ENCODE peak calls at places on chromosomes 1 and 21, in seven cellular contexts. I is stimulated activated CD8-positive, alpha-beta memory T cell treated with anti-CD3 and anti-CD28 coated beads, Interleukin-4, amount 100 ng/mL, for 1 hour; B is HTR-8/SVneo; Z is anterior cingulate cortex; S is SW 1271; F is activated CD4-positive, alpha-beta T cell treated with anti-CD3 and anti-CD28 coated beads, Interleukin-2, amount 10 ng/mL, durations not matched to agents 7 days and 5 days; R is A172. W is an unnamed sample.

GRCh38 chr1:157073944-157074685 is 25.5 kb downstream of the ETV3L start:
- DNase-seq in I (no peak), B (no peak), Z (peak), S (no peak), F (peak), R (no peak), W (peak)

GRCh38 chr1:26828352-26829093 is 2.0 kb downstream of the ZDHHC18 start:
- DNase-seq in I (no peak), B (no peak), Z (peak), S (no peak), F (no peak), R (no peak), W (no peak)

GRCh38 chr1:201468844-201469644 is at the start of gene PHLDA3:
- DNase-seq in I (no peak), B (peak), Z (peak), S (no peak), F (peak), R (peak), W (peak)

GRCh38 chr1:203422656-203423055 is 53.0 kb upstream of the PRELP start:
- DNase-seq in I (no peak), B (no peak), Z (no peak), S (no peak), F (no peak), R (peak), W (no peak)

GRCh38 chr21:35995522-35996088 is 64.7 kb downstream of the SETD4 start:
- DNase-seq in I (no peak), B (no peak), Z (no peak), S (no peak), F (no peak), R (no peak), W (no peak)

GRCh38 chr1:240417317-240417716 is 194.6 kb downstream of the GREM2 start:
- DNase-seq in I (no peak), B (no peak), Z (no peak), S (no peak), F (no peak), R (peak), W (no peak)

GRCh38 chr1:2859881-2860430 is 58.5 kb upstream of the TTC34 start:
- DNase-seq in I (no peak), B (no peak), Z (no peak), S (no peak), F (no peak), R (no peak), W (no peak)

GRCh38 chr1:41418868-41419583 is 57.8 kb downstream of the FOXO6 start:
- DNase-seq in I (no peak), B (peak), Z (no peak), S (peak), F (no peak), R (peak), W (peak)

GRCh38 chr21:33112670-33113596 is 43.0 kb downstream of the OLIG1 start:
- DNase-seq in I (no peak), B (no peak), Z (no peak), S (no peak), F (no peak), R (no peak), W (no peak)

GRCh38 chr1:110880708-110881374 is 7.9 kb downstream of the CD53 start:
- DNase-seq in I (no peak), B (no peak), Z (no peak), S (no peak), F (peak), R (no peak), W (no peak)

GRCh38 chr1:15724949-15725880 is 10.8 kb upstream of the SLC25A34 start:
- DNase-seq in I (no peak), B (no peak), Z (no peak), S (no peak), F (no peak), R (no peak), W (no peak)

GRCh38 chr1:67690018-67690363 is 5.0 kb downstream of the GADD45A start:
- DNase-seq in I (no peak), B (no peak), Z (no peak), S (no peak), F (no peak), R (no peak), W (no peak)

GRCh38 chr1:154609398-154610380 is 1.7 kb upstream of the ADAR start:
- DNase-seq in I (no peak), B (no peak), Z (no peak), S (no peak), F (peak), R (peak), W (no peak)

GRCh38 chr21:45981641-45982255 is at the start of gene COL6A1:
- DNase-seq in I (no peak), B (peak), Z (peak), S (no peak), F (no peak), R (peak), W (no peak)

GRCh38 chr1:11143907-11144306 is 44.2 kb upstream of the EXOSC10 start:
- DNase-seq in I (no peak), B (no peak), Z (no peak), S (no peak), F (no peak), R (no peak), W (no peak)

GRCh38 chr1:2588661-2589330 is 2.2 kb downstream of the PRXL2B start:
- DNase-seq in I (no peak), B (no peak), Z (no peak), S (no peak), F (no peak), R (no peak), W (no peak)

GRCh38 chr1:156703741-156704140 is 1.6 kb downstream of the CRABP2 start:
- DNase-seq in I (no peak), B (no peak), Z (no peak), S (no peak), F (no peak), R (no peak), W (no peak)

GRCh38 chr1:22717038-22717758 is 6.6 kb downstream of the EPHB2 start:
- DNase-seq in I (no peak), B (no peak), Z (no peak), S (no peak), F (no peak), R (no peak), W (no peak)

GRCh38 chr1:56216173-56216572 is 363.2 kb downstream of the PLPP3 start:
- DNase-seq in I (no peak), B (no peak), Z (peak), S (no peak), F (no peak), R (no peak), W (no peak)

GRCh38 chr1:22531251-22531650 is 32.0 kb upstream of the EPHA8 start:
- DNase-seq in I (no peak), B (no peak), Z (no peak), S (no peak), F (no peak), R (no peak), W (no peak)

GRCh38 chr1:248622491-248623106 is 12.3 kb downstream of the OR2T11 start:
- DNase-seq in I (no peak), B (peak), Z (no peak), S (peak), F (peak), R (peak), W (no peak)

W was measured in tibial nerve.